ENCODE peak calls at places on chromosomes 1 and 21, in nine cellular contexts. T is esophagus muscularis mucosa; B is fibroblast of lung; O is CD8-positive, alpha-beta T cell; F is uterus; Q is heart right ventricle; D is adrenal gland; J is cardiac muscle cell; E is stomach. K is an unnamed sample.
A peak's percentile ranks its signal among the peaks of the same experiment; 100 is the strongest.

GRCh38 chr1:40921522-40921921 is 58.0 kb upstream of the CTPS1 start:
- DNase-seq in T (no peak), B (no peak), O (no peak), F (no peak), Q (no peak), D (no peak), J (no peak), E (no peak), K (no peak)

GRCh38 chr21:16279658-16280581 is 550.1 kb downstream of the USP25 start:
- DNase-seq in T (no peak), B (peak; percentile 80), O (no peak), F (peak; percentile 30), Q (no peak), D (peak; percentile 78), J (peak; percentile 78), E (no peak), K (no peak)

GRCh38 chr1:6600410-6601048 is 2.1 kb downstream of the KLHL21 start:
- DNase-seq in T (no peak), B (no peak), O (no peak), F (no peak), Q (no peak), D (peak; percentile 35), J (no peak), E (no peak), K (no peak)

GRCh38 chr1:230937370-230937769 is 41.3 kb downstream of the TTC13 start:
- DNase-seq in T (no peak), B (peak; percentile 44), O (no peak), F (no peak), Q (no peak), D (no peak), J (peak; percentile 19), E (no peak), K (no peak)

GRCh38 chr1:39269791-39270342 is 65.4 kb downstream of the MACF1 start:
- DNase-seq in T (peak; percentile 93), B (no peak), O (no peak), F (peak; percentile 45), Q (no peak), D (no peak), J (peak; percentile 77), E (no peak), K (no peak)

GRCh38 chr1:2630498-2631135 is 2.2 kb downstream of the MMEL1 start:
- DNase-seq in T (no peak), B (no peak), O (no peak), F (no peak), Q (no peak), D (no peak), J (no peak), E (no peak), K (no peak)

GRCh38 chr1:198605426-198605825 is 33.4 kb upstream of the PTPRC start:
- DNase-seq in T (no peak), B (no peak), O (no peak), F (no peak), Q (no peak), D (no peak), J (no peak), E (no peak), K (no peak)

GRCh38 chr1:218886472-218886871 is 287.2 kb upstream of the LYPLAL1 start:
- DNase-seq in T (no peak), B (peak; percentile 54), O (no peak), F (peak; percentile 23), Q (peak; percentile 28), D (peak; percentile 51), J (peak; percentile 58), E (no peak), K (no peak)

GRCh38 chr1:6007318-6008083 is 15.3 kb upstream of the NPHP4 start:
- DNase-seq in T (no peak), B (peak; percentile 22), O (no peak), F (no peak), Q (no peak), D (peak; percentile 6), J (peak; percentile 72), E (no peak), K (no peak)

GRCh38 chr21:17799414-17800164 is 19.6 kb downstream of the C21orf91 start:
- DNase-seq in T (no peak), B (no peak), O (no peak), F (no peak), Q (no peak), D (no peak), J (no peak), E (no peak), K (no peak)

GRCh38 chr1:84701366-84701765 is 11.1 kb upstream of the SSX2IP start:
- DNase-seq in T (no peak), B (no peak), O (no peak), F (no peak), Q (no peak), D (no peak), J (peak; percentile 41), E (no peak), K (no peak)

GRCh38 chr1:184193451-184193850 is 141.9 kb downstream of the TSEN15 start:
- DNase-seq in T (no peak), B (no peak), O (no peak), F (no peak), Q (peak; percentile 52), D (no peak), J (no peak), E (no peak), K (no peak)

GRCh38 chr1:21568809-21569385 is 59.7 kb downstream of the ALPL start:
- DNase-seq in T (no peak), B (no peak), O (no peak), F (no peak), Q (no peak), D (no peak), J (peak; percentile 52), E (no peak), K (no peak)

GRCh38 chr1:46487818-46488218 is 1.8 kb upstream of the DMBX1 start:
- DNase-seq in T (no peak), B (no peak), O (no peak), F (no peak), Q (no peak), D (no peak), J (peak; percentile 44), E (no peak), K (no peak)

GRCh38 chr1:46485564-46486431 is 3.8 kb upstream of the DMBX1 start:
- DNase-seq in T (no peak), B (no peak), O (no peak), F (no peak), Q (no peak), D (no peak), J (no peak), E (no peak), K (no peak)

GRCh38 chr1:46486432-46487015 is 3.1 kb upstream of the DMBX1 start:
- DNase-seq in T (no peak), B (no peak), O (no peak), F (no peak), Q (no peak), D (no peak), J (no peak), E (no peak), K (no peak)

GRCh38 chr1:46483597-46483996 is 6.0 kb upstream of the DMBX1 start:
- DNase-seq in T (no peak), B (no peak), O (no peak), F (no peak), Q (no peak), D (no peak), J (no peak), E (no peak), K (no peak)

GRCh38 chr1:46484783-46485490 is 4.7 kb upstream of the DMBX1 start:
- DNase-seq in T (no peak), B (no peak), O (no peak), F (no peak), Q (no peak), D (no peak), J (no peak), E (no peak), K (no peak)
- H3K27me3 ChIP-seq in T (no peaks in the 10 kb centered on the region), B (peaks cover 52% of the 10 kb centered on the region), O (peaks cover 13% of the 10 kb centered on the region), F (peaks cover 43% of the 10 kb centered on the region), Q (peaks cover 16% of the 10 kb centered on the region), D (peaks cover 36% of the 10 kb centered on the region), J (peaks cover 91% of the 10 kb centered on the region), E (peaks cover 65% of the 10 kb centered on the region), K (peaks cover 87% of the 10 kb centered on the region)

DNA sequence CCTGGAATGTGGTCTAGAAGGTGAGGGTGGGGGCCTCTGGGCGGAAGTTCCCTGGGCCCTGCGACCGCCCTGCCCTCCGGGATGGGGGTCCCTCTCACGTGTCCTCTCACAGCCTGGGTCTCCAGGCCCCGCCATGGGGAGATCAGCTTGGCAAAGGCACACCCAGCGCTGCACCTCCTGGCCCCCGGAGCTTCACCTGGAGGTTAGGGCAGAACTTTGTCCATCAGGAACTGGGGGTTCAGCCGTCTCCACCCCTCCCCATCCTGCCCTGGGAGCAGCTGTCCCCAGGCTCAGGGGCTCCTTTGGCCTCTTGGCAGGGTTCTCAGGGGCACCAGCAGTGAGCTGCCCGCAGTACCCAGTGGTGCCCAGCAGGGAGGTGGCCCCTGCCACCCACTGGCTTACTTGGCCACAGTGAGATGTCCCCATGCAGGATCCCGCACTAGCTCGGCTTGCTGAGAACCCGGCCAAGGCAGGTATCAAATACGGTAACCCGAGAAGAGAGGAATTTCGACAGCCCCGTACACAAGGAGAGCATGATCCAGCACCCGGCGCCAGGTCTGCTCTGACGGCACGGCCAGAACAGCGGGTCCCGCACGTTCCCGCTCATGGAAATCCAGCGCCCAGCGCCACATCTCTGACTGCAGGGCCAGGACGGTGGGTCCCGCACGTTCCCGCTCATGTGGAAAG is 36.7 kb downstream of the RRP1 start:
- DNase-seq in T (no peak), B (peak; percentile 7), O (no peak), F (no peak), Q (no peak), D (no peak), J (no peak), E (peak; percentile 42), K (no peak)
- TF ChIP-seq CTCF in T (no peak), B (no peak), O (no peak), F (no peak), Q (no peak), D (no peak), J (peak; percentile 26), E (no peak), K (peak; percentile 27)

DNA sequence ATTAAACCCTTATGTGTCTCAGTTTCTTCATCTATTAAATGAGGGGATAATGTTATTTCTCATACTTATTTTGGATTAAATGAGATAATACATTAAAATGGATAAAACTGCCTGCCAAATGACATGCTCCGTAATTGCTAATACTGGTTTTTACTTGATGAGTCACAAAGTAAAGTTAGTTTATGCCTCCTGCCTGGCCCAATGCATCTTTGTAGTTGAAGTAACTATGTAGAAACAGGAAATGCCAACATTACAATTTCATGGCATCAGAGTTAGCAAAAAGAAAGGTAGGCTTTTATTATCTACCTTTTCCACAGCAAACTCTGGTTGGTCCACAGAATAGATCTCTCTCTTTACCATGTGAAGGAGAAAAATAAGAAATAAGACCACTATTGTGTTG is 214.5 kb downstream of the TBX15 start:
- DNase-seq in T (no peak), B (no peak), O (no peak), F (no peak), Q (no peak), D (no peak), J (no peak), E (no peak), K (no peak)
- H3K4me3 ChIP-seq in T (no peak overlapping the region), B (no peak overlapping the region), O (no peak overlapping the region), F (no peak overlapping the region), Q (no peak overlapping the region), D (no peak overlapping the region), J (no peak overlapping the region), E (no peak overlapping the region), K (no peak overlapping the region)

DNA sequence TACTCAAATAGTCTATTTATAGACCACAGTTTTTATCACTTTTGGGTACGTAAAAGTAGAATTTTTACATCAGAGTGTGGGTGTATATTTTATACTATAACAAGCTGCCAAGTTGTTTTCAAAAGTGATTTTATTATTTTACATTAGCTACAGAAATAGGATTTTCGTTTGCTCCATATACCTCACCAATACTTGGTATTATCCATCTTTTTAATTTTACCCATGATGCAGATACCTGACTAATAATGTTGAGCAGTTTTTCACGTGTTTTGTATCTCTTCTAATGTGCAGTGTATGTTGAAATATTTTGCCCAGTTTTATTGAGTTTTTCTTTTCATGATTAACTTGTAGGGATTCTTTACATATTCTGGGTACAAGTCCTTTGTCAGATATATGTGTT is 379.8 kb downstream of the MATN1 start:
- DNase-seq in T (no peak), B (no peak), O (no peak), F (no peak), Q (no peak), D (no peak), J (no peak), E (no peak), K (no peak)
- H3K27me3 ChIP-seq in T (no peaks in the 10 kb centered on the region), B (no peaks in the 10 kb centered on the region), O (no peaks in the 10 kb centered on the region), F (peaks cover 21% of the 10 kb centered on the region), Q (no peaks in the 10 kb centered on the region), D (peaks cover 18% of the 10 kb centered on the region), J (peaks cover 8% of the 10 kb centered on the region), E (peaks cover 20% of the 10 kb centered on the region), K (peaks cover 14% of the 10 kb centered on the region)